ENCODE peak calls at places on chromosomes 11 and 22, in five cellular contexts. B is heart left ventricle, O is upper lobe of left lung, N is body of pancreas, A is mesenchymal stem cell. L is an unnamed sample.

GRCh38 chr11:71294846-71295600 is 42.6 kb upstream of the SHANK2 start:
- DNase-seq in B (no peak), O (no peak), N (no peak), A (no peak), L (peak; percentile 23)

GRCh38 chr11:108786281-108786990 is 121.6 kb downstream of the DDX10 start:
- DNase-seq in B (no peak), O (no peak), N (no peak), A (peak; percentile 18), L (no peak)

GRCh38 chr11:2385156-2386151 is 8.3 kb downstream of the CD81 start:
- DNase-seq in B (no peak), O (no peak), N (no peak), A (no peak), L (no peak)

GRCh38 chr22:45163074-45163416 is 680 bp upstream of the NUP50 start:
- DNase-seq in B (peak; percentile 43), O (peak; percentile 26), N (peak; percentile 64), A (peak; percentile 67), L (no peak)

GRCh38 chr11:11510939-11511338 is 110.9 kb downstream of the GALNT18 start:
- DNase-seq in B (peak; percentile 55), O (peak; percentile 47), N (peak; percentile 39), A (no peak), L (no peak)

GRCh38 chr22:38106814-38107578 is 3.5 kb downstream of the BAIAP2L2 start:
- DNase-seq in B (no peak), O (no peak), N (no peak), A (no peak), L (no peak)

GRCh38 chr11:28442113-28442512 is 333.9 kb downstream of the METTL15 start:
- DNase-seq in B (no peak), O (no peak), N (no peak), A (no peak), L (no peak)

GRCh38 chr11:91373497-91373896 is 851.1 kb upstream of the FAT3 start:
- DNase-seq in B (no peak), O (no peak), N (no peak), A (no peak), L (no peak)

GRCh38 chr11:67289226-67289650 is at the start of gene ANKRD13D:
- DNase-seq in B (no peak), O (no peak), N (peak; percentile 50), A (no peak), L (no peak)

GRCh38 chr11:67411785-67412152 is 3.7 kb upstream of the CARNS1 start:
- DNase-seq in B (no peak), O (no peak), N (no peak), A (no peak), L (no peak)

DNA sequence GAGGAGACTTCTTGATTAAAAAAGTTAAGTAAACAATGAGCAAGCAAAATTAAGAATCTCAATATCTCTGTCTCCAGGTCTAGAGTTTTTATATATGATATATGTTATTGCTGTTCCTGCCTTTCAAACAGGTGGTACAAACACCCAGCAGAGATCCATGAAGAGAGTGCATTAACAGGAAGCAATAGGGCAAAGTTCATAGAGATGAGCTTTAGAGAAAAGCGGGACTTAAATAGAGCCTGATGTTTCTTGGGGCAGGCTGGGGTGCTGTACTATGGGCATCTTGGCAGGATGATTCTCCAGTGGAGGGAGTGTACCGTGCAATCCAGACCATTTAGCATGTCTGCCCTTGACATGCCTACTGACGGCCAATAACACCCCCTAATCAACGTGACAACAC is 6.8 kb downstream of the MAPK1 start:
- DNase-seq in B (no peak), O (no peak), N (no peak), A (no peak), L (no peak)
- H3K4me1 ChIP-seq in B (peaks cover 85% of the 10 kb centered on the region), O (peaks cover 100% of the 10 kb centered on the region), N (peaks cover 74% of the 10 kb centered on the region), A (peaks cover 12% of the 10 kb centered on the region), L (peaks cover 13% of the 10 kb centered on the region)

GRCh38 chr22:36349726-36350125 is 38.0 kb downstream of the MYH9 start:
- DNase-seq in B (no peak), O (no peak), N (no peak), A (no peak), L (no peak)
- H3K27ac ChIP-seq in B (peak overlapping the region; percentile 88), O (peak overlapping the region; percentile 42), N (peak overlapping the region; percentile 94), A (peak overlapping the region; percentile 60), L (peak overlapping the region; percentile 96)

GRCh38 chr11:44264761-44265160 is 45.2 kb downstream of the ALX4 start:
- DNase-seq in B (no peak), O (no peak), N (no peak), A (no peak), L (no peak)

GRCh38 chr11:44264126-44264749 is 45.7 kb downstream of the ALX4 start:
- DNase-seq in B (no peak), O (no peak), N (no peak), A (no peak), L (no peak)

GRCh38 chr11:44261800-44262591 is 47.9 kb downstream of the ALX4 start:
- DNase-seq in B (no peak), O (no peak), N (no peak), A (no peak), L (no peak)

GRCh38 chr11:44266056-44266780 is 43.7 kb downstream of the ALX4 start:
- DNase-seq in B (no peak), O (no peak), N (no peak), A (no peak), L (no peak)

DNA sequence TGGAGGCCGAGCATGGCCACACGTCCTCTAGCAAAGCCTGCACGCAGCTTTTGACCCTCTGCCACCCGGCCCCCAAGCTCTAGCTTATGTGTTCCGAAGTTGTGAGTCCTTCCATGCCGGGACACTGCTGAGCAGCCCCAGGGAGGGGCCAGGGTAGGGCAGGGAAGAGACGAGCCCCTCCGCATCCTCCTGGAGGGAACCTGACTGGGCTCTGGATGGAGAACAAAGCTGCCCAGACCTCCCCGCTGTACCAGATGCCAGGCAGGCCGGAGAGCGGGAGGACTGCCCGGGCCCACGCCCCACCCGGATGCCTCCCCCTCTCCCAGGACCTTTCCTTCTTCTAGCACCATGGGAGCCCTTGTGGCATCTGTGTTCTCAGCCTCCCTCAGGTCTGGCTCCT is 46.2 kb downstream of the ALX4 start:
- DNase-seq in B (no peak), O (no peak), N (no peak), A (no peak), L (no peak)
- H3K4me1 ChIP-seq in B (no peaks in the 10 kb centered on the region), O (no peaks in the 10 kb centered on the region), N (no peaks in the 10 kb centered on the region), A (no peaks in the 10 kb centered on the region), L (peaks cover 7% of the 10 kb centered on the region)

GRCh38 chr11:66015094-66015881 is 3.5 kb downstream of the CST6 start:
- DNase-seq in B (peak; percentile 57), O (no peak), N (no peak), A (no peak), L (peak; percentile 55)
- H3K27ac ChIP-seq in B (peak overlapping the region; percentile 39), O (no peak overlapping the region), N (no peak overlapping the region), A (no peak overlapping the region), L (peak overlapping the region; percentile 75)

GRCh38 chr11:128716231-128716630 is 22.4 kb downstream of the FLI1 start:
- DNase-seq in B (no peak), O (no peak), N (no peak), A (peak; percentile 73), L (no peak)
- H3K4me1 ChIP-seq in B (peaks cover 95% of the 10 kb centered on the region), O (peaks cover 75% of the 10 kb centered on the region), N (peaks cover 11% of the 10 kb centered on the region), A (peaks cover 1% of the 10 kb centered on the region), L (peaks cover 24% of the 10 kb centered on the region)

GRCh38 chr11:121936781-121937447 is 179.1 kb downstream of the BLID start:
- DNase-seq in B (no peak), O (no peak), N (no peak), A (no peak), L (no peak)

GRCh38 chr11:121932646-121933185 is 183.3 kb downstream of the BLID start:
- DNase-seq in B (no peak), O (no peak), N (no peak), A (no peak), L (no peak)

GRCh38 chr11:121933294-121933693 is 182.7 kb downstream of the BLID start:
- DNase-seq in B (no peak), O (no peak), N (no peak), A (no peak), L (no peak)

GRCh38 chr11:121933694-121934093 is 182.3 kb downstream of the BLID start:
- DNase-seq in B (no peak), O (no peak), N (no peak), A (no peak), L (no peak)

GRCh38 chr11:121936375-121936774 is 179.6 kb downstream of the BLID start:
- DNase-seq in B (no peak), O (no peak), N (no peak), A (no peak), L (no peak)
- H3K27ac ChIP-seq in B (peak overlapping the region; percentile 46), O (no peak overlapping the region), N (no peak overlapping the region), A (no peak overlapping the region), L (peak overlapping the region; percentile 97)

GRCh38 chr22:49042877-49043859 is 784.5 kb downstream of the BRD1 start:
- DNase-seq in B (no peak), O (peak; percentile 8), N (no peak), A (no peak), L (no peak)

GRCh38 chr22:49045276-49045675 is 782.4 kb downstream of the BRD1 start:
- DNase-seq in B (no peak), O (no peak), N (no peak), A (no peak), L (no peak)

GRCh38 chr22:49046000-49046545 is 781.6 kb downstream of the BRD1 start:
- DNase-seq in B (no peak), O (peak; percentile 19), N (no peak), A (no peak), L (no peak)

GRCh38 chr22:49044091-49044490 is 783.6 kb downstream of the BRD1 start:
- DNase-seq in B (no peak), O (peak; percentile 14), N (no peak), A (no peak), L (no peak)

DNA sequence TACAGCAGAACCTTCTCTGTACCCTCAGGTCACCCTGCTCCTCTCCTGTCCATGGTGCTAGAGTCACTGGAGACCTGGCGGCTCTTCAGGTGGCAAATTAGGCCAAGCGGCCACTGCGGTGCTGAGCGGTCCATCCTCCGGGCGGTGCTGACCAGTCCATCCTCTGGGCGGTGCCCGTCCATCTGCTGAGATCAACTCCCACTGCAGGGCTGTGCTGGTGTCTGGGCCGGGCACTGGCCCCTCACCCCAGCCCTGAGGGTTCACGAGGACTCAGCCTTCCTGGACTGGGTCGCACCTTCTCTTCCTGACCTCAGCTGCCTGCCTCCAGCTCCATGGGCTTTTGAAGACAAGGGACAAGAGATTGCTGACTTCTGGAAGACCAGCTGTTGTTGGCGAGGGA is 782.9 kb downstream of the BRD1 start:
- DNase-seq in B (no peak), O (peak; percentile 18), N (no peak), A (no peak), L (no peak)
- H3K4me1 ChIP-seq in B (no peaks in the 10 kb centered on the region), O (no peaks in the 10 kb centered on the region), N (no peaks in the 10 kb centered on the region), A (no peaks in the 10 kb centered on the region), L (no peaks in the 10 kb centered on the region)

GRCh38 chr11:61919113-61919840 is 1.9 kb upstream of the RAB3IL1 start:
- DNase-seq in B (no peak), O (no peak), N (no peak), A (no peak), L (no peak)

GRCh38 chr11:61921446-61921845 is 4.1 kb upstream of the RAB3IL1 start:
- DNase-seq in B (no peak), O (no peak), N (no peak), A (no peak), L (no peak)

GRCh38 chr11:61918251-61919112 is 1.1 kb upstream of the RAB3IL1 start:
- DNase-seq in B (peak; percentile 80), O (no peak), N (no peak), A (no peak), L (no peak)

GRCh38 chr11:61917357-61918109 is at the start of gene RAB3IL1:
- DNase-seq in B (peak; percentile 80), O (peak; percentile 53), N (peak; percentile 55), A (peak; percentile 40), L (no peak)

GRCh38 chr11:61919841-61920631 is 2.7 kb upstream of the RAB3IL1 start:
- DNase-seq in B (no peak), O (no peak), N (no peak), A (no peak), L (peak; percentile 61)
- H3K27ac ChIP-seq in B (peak overlapping the region; percentile 79), O (no peak overlapping the region), N (no peak overlapping the region), A (no peak overlapping the region), L (no peak overlapping the region)